ENCODE peak calls at places on chromosomes 4 and X, in six cellular contexts. H, Q, O, X, P and V are unnamed samples.

GRCh38 chrX:96102997-96103396 is 581.6 kb upstream of the DIAPH2 start:
- DNase-seq in O (no peak), H (no peak), Q (no peak), P (no peak), X (no peak), V (no peak)

GRCh38 chr4:108244576-108244975 is 75.8 kb upstream of the LEF1 start:
- DNase-seq in X (no peak), P (no peak), Q (no peak), O (no peak), H (no peak), V (no peak)

GRCh38 chr4:85901500-85901899 is 426.6 kb downstream of the ARHGAP24 start:
- DNase-seq in Q (peak), O (no peak), P (no peak), H (no peak), X (peak), V (no peak)

GRCh38 chr4:19987746-19988145 is 264.0 kb upstream of the SLIT2 start:
- DNase-seq in Q (peak), O (no peak), P (no peak), X (peak), H (no peak), V (no peak)

GRCh38 chrX:145609951-145610511 is 207.6 kb upstream of the SLITRK2 start:
- DNase-seq in O (no peak), X (peak), P (no peak), Q (peak), H (no peak), V (no peak)

GRCh38 chr4:55545133-55545532 is 1.6 kb downstream of the CLOCK start:
- DNase-seq in X (peak), Q (peak), O (no peak), P (no peak), H (no peak), V (no peak)

GRCh38 chr4:117324851-117325491 is 239.6 kb upstream of the TRAM1L1 start:
- DNase-seq in X (peak), P (no peak), Q (peak), H (no peak), O (no peak), V (peak)

GRCh38 chr4:8232748-8233147 is 33.7 kb downstream of the SH3TC1 start:
- DNase-seq in P (no peak), X (no peak), H (no peak), O (no peak), Q (no peak), V (no peak)

GRCh38 chrX:69154051-69154450 is 11.2 kb downstream of the PJA1 start:
- DNase-seq in P (no peak), X (no peak), O (no peak), Q (no peak), H (peak), V (no peak)

GRCh38 chr4:89357346-89357745 is 49.7 kb upstream of the GPRIN3 start:
- DNase-seq in H (no peak), Q (no peak), X (no peak), O (no peak), P (no peak), V (peak)

GRCh38 chr4:89352541-89352940 is 44.9 kb upstream of the GPRIN3 start:
- DNase-seq in O (no peak), H (no peak), Q (no peak), X (no peak), P (no peak), V (no peak)

GRCh38 chr4:89356086-89356485 is 48.5 kb upstream of the GPRIN3 start:
- DNase-seq in Q (no peak), O (no peak), X (no peak), P (no peak), H (no peak), V (no peak)

GRCh38 chr4:89351201-89351600 is 43.6 kb upstream of the GPRIN3 start:
- DNase-seq in H (no peak), X (no peak), P (no peak), O (no peak), Q (no peak), V (no peak)

GRCh38 chr4:89353514-89353913 is 45.9 kb upstream of the GPRIN3 start:
- DNase-seq in O (no peak), H (no peak), P (no peak), Q (no peak), X (no peak), V (no peak)
- H4K91ac ChIP-seq in O (no peak), H (no peak), P (no peak), Q (no peak), X (no peak), V (no peak)

DNA sequence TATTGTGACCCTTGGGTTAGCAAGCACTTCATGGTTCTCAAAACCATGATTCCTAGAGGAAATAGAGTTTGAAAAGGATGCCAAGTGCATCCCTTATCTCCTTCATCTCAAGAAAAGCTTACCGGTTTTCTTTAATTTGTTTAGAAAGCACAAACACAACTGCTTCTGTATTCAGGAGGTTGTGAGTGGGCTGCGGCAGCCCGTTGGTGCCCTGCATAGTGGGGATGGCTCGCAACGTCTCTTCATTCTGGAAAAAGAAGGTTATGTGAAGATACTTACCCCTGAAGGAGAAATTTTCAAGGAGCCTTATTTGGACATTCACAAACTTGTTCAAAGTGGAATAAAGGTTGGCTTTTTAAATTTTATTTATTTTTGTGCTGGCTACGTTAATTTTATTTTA is 13.5 kb downstream of the HHIP start:
- DNase-seq in Q (no peak), X (no peak), P (no peak), O (no peak), H (no peak), V (no peak)
- H3K9ac ChIP-seq in Q (no peak), X (no peak), P (no peak), O (no peak), H (no peak), V (no peak)

GRCh38 chrX:139762400-139763183 is 54.6 kb upstream of the MCF2 start:
- DNase-seq in O (no peak), P (no peak), Q (no peak), X (peak), H (no peak), V (no peak)
- H3K14ac ChIP-seq in O (no peak), P (no peak), Q (no peak), X (no peak), H (no peak), V (no peak)

DNA sequence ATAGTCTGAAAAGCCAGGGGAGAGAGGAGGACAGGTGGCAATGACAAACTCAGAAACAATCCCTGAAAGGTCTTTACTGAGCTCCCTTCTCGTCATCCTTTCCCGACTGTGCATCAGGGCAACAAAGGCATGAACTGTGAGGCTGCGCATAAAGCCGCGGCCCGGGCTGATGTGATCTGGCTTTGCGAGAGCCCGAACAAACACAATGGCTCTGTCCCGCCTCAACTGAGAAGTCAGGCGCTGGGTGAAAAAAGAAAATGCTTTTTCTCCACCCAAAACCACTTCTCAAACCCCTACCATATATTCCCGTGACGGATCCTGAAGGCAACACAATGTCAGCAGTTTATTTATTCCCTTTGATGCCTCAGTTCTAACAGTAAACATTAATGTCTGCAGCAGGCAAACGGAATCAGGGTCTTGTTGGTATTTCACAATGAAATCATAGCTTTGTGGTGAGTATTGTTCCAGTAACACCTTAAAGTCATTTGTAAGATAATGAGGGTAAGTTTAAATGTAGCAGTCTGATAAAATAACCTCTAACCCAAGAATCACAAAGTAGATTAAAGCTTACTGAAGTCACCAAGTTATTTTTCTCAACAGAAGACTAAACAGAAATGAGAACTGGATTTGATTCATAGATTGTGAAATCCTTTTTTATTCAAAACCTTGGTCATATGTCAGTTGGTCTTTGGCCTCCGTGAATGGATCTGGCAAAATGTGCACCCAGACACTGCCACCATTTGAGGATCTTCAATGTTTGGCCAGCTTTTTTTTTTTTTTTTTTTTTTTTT is 67.4 kb downstream of the APBB2 start:
- DNase-seq in O (peak), Q (peak), H (peak), P (no peak), X (peak), V (peak)
- H4K91ac ChIP-seq in O (no peak), Q (no peak), H (no peak), P (no peak), X (peak), V (peak)

GRCh38 chrX:136185409-136186022 is 38.2 kb downstream of the FHL1 start:
- DNase-seq in H (no peak), O (no peak), X (peak), Q (peak), P (no peak), V (no peak)
- H3K9ac ChIP-seq in H (no peak), O (no peak), X (no peak), Q (peak), P (no peak), V (no peak)

GRCh38 chr4:68388347-68388746 is 38.5 kb upstream of the YTHDC1 start:
- DNase-seq in P (no peak), H (no peak), X (no peak), O (no peak), Q (no peak), V (no peak)

GRCh38 chr4:68378226-68378625 is 28.3 kb upstream of the YTHDC1 start:
- DNase-seq in O (no peak), P (no peak), X (no peak), H (no peak), Q (peak), V (no peak)

GRCh38 chr4:68385267-68385666 is 35.4 kb upstream of the YTHDC1 start:
- DNase-seq in X (no peak), Q (no peak), H (no peak), O (no peak), P (no peak), V (no peak)

DNA sequence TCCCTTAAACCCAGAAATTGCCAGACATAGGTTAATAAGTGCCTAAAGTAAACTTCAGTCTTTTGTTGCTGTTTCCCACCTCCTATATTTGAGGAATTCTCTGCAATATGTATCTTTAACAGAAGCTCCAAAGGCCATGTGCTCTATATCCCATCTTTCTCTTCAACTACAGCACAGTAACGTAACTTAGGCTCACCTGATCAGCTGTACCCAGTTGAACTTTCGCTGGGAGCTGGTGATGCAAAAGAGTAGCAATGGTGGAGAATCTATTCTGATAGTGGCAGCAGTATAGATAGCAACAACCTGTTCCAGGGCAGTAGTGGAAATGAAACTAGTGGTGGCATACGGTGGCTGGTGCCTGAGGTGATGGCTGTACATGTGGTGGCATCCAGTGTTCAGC is 33.2 kb upstream of the YTHDC1 start:
- DNase-seq in Q (no peak), O (no peak), P (no peak), H (no peak), X (no peak), V (no peak)
- H3K14ac ChIP-seq in Q (no peak), O (no peak), P (no peak), H (no peak), X (no peak), V (no peak)

GRCh38 chr4:78569291-78569821 is 17.8 kb downstream of the ANXA3 start:
- DNase-seq in X (peak), O (no peak), H (no peak), Q (peak), P (no peak), V (peak)
- H4K91ac ChIP-seq in X (peak), O (no peak), H (no peak), Q (no peak), P (no peak), V (no peak)

GRCh38 chrX:153102436-153102835 is 30.2 kb downstream of the PNMA6A start:
- DNase-seq in P (no peak), X (no peak), H (no peak), O (no peak), Q (no peak), V (no peak)
- H3K9ac ChIP-seq in P (no peak), X (no peak), H (no peak), O (no peak), Q (no peak), V (no peak)